ENCODE peak calls at places on chromosomes 3 and 15, in six cellular contexts. R, U, K, J, V and E are unnamed samples.

GRCh38 chr3:186854146-186854545 is 11.6 kb downstream of the ADIPOQ start:
- DNase-seq in R (no peak), U (no peak), K (no peak), J (no peak), V (no peak), E (no peak)

GRCh38 chr15:69060041-69060481 is 45.6 kb downstream of the NOX5 start:
- DNase-seq in R (no peak), U (no peak), K (no peak), J (no peak), V (no peak), E (no peak)

GRCh38 chr15:67185621-67186225 is 68.7 kb downstream of the AAGAB start:
- DNase-seq in R (no peak), U (no peak), K (no peak), J (no peak), V (no peak), E (no peak)

GRCh38 chr15:79837846-79838245 is 59.0 kb downstream of the MTHFS start:
- DNase-seq in R (no peak), U (no peak), K (no peak), J (no peak), V (no peak), E (no peak)

GRCh38 chr3:50164056-50164455 is 8.9 kb downstream of the SEMA3F start:
- DNase-seq in R (peak), U (peak), K (no peak), J (peak), V (no peak), E (peak)

GRCh38 chr3:33883538-33884203 is 85.2 kb downstream of the PDCD6IP start:
- DNase-seq in R (no peak), U (peak), K (peak), J (no peak), V (peak), E (peak)

GRCh38 chr3:72907131-72907697 is 19.4 kb downstream of the GXYLT2 start:
- DNase-seq in R (no peak), U (peak), K (no peak), J (no peak), V (no peak), E (peak)

GRCh38 chr3:113719294-113719693 is 22.9 kb upstream of the USF3 start:
- DNase-seq in R (no peak), U (no peak), K (no peak), J (no peak), V (no peak), E (no peak)

GRCh38 chr15:37031198-37031597 is 69.2 kb downstream of the MEIS2 start:
- DNase-seq in R (no peak), U (peak), K (no peak), J (no peak), V (no peak), E (no peak)

GRCh38 chr3:70970136-70970535 is 613.4 kb downstream of the FOXP1 start:
- DNase-seq in R (no peak), U (no peak), K (no peak), J (no peak), V (no peak), E (no peak)

GRCh38 chr3:86960551-86960950 is 30.4 kb downstream of the VGLL3 start:
- DNase-seq in R (no peak), U (no peak), K (no peak), J (no peak), V (no peak), E (no peak)

GRCh38 chr3:21738935-21739334 is 12.1 kb downstream of the ZNF385D start:
- DNase-seq in R (no peak), U (no peak), K (no peak), J (no peak), V (no peak), E (no peak)

GRCh38 chr15:28888900-28889299 is 3.1 kb downstream of the APBA2 start:
- DNase-seq in R (no peak), U (no peak), K (no peak), J (no peak), V (no peak), E (no peak)

GRCh38 chr3:104149154-104149553 is 1217.6 kb upstream of the ALCAM start:
- DNase-seq in R (no peak), U (no peak), K (no peak), J (no peak), V (no peak), E (no peak)

GRCh38 chr15:29344474-29344873 is 74.9 kb upstream of the NSMCE3 start:
- DNase-seq in R (no peak), U (no peak), K (no peak), J (no peak), V (no peak), E (no peak)

GRCh38 chr15:27492021-27492621 is 521.1 kb downstream of the GABRG3 start:
- DNase-seq in R (no peak), U (no peak), K (no peak), J (no peak), V (no peak), E (no peak)

GRCh38 chr3:113271594-113272368 is 60.4 kb downstream of the BOC start:
- DNase-seq in R (no peak), U (no peak), K (no peak), J (no peak), V (no peak), E (no peak)

GRCh38 chr3:45647148-45647619 is 42.0 kb upstream of the SACM1L start:
- DNase-seq in R (no peak), U (peak), K (no peak), J (no peak), V (no peak), E (peak)

GRCh38 chr3:8507496-8507895 is 5.9 kb downstream of the LMCD1 start:
- DNase-seq in R (no peak), U (no peak), K (no peak), J (no peak), V (no peak), E (no peak)

GRCh38 chr3:107738486-107739183 is 215.9 kb downstream of the BBX start:
- DNase-seq in R (no peak), U (no peak), K (no peak), J (no peak), V (no peak), E (no peak)

GRCh38 chr3:107739227-107739626 is 216.5 kb downstream of the BBX start:
- DNase-seq in R (no peak), U (no peak), K (no peak), J (no peak), V (no peak), E (no peak)

GRCh38 chr3:107745354-107745753 is 222.6 kb downstream of the BBX start:
- DNase-seq in R (no peak), U (no peak), K (no peak), J (no peak), V (no peak), E (no peak)

GRCh38 chr3:107737909-107738308 is 215.1 kb downstream of the BBX start:
- DNase-seq in R (no peak), U (no peak), K (no peak), J (no peak), V (no peak), E (no peak)

DNA sequence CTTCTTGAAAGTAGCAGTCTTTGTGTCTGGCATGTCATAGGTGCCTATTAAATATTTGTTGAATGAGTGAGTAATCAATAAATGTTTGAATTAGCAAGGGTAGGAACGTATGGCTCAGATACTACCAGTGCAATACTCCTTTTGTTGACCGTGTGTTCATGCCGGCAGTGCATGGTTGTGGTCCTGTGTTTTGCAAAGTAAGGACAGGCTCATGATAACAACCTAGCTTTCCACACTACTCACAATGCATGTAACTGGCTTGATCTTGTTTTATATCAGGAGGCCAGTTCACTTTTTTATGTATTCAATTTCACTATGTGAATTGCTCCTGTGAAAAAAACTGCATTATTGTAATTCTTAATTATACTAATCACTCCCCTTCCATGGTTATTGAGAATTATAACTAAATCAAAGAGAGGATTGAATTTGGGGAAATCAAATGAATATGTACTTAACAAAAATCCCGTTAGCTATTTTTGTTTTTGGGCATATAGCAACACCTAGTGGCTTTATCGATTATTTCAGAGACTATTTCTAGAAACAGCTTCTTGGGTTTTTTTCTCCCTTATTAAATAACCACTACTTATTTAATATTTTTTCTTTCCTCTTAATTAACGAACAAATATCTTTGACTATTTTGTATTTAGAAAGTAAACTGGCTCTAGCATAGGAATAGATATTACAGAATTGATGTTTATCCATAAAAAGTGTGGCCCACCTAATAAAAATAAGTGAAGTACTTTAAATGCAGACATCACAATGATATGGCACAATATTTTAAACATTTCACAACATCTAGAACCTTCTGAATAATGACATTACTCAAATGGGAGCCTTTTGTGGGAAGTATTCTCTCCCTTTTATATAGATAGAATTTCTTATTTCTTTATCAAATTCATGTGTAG is 218.5 kb downstream of the BBX start:
- DNase-seq in R (no peak), U (peak), K (no peak), J (no peak), V (no peak), E (peak)
- TF ChIP-seq CTCF in R (peak), U (peak), K (peak), J (peak), V (peak), E (peak)

DNA sequence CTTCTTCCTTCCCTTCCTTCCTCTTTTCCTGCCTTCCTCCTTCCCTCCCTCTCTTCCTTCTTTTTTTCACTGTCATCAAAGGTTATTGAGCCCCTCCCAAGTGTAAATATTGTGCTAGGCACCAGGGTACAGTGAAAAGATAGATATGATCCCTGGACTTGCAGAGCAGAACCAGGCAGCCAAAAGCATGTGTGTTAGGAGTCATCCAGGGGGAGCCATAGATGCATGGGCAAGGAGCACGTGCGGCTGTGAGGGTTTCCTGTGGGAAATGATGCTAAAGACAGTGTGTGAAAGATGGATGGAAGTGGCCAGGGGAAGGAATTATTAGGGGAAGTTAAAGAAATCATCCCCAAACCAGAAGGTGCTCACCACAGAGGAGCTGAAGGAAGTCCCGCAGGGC is 65.2 kb downstream of the NR2F2 start:
- DNase-seq in R (no peak), U (no peak), K (no peak), J (no peak), V (no peak), E (no peak)
- TF ChIP-seq CTCF in R (no peak), U (no peak), K (no peak), J (no peak), V (no peak), E (no peak)

GRCh38 chr3:31364711-31365110 is 168.0 kb upstream of the STT3B start:
- DNase-seq in R (no peak), U (peak), K (no peak), J (no peak), V (no peak), E (peak)
- TF ChIP-seq CTCF in R (no peak), U (no peak), K (no peak), J (no peak), V (no peak), E (no peak)

DNA sequence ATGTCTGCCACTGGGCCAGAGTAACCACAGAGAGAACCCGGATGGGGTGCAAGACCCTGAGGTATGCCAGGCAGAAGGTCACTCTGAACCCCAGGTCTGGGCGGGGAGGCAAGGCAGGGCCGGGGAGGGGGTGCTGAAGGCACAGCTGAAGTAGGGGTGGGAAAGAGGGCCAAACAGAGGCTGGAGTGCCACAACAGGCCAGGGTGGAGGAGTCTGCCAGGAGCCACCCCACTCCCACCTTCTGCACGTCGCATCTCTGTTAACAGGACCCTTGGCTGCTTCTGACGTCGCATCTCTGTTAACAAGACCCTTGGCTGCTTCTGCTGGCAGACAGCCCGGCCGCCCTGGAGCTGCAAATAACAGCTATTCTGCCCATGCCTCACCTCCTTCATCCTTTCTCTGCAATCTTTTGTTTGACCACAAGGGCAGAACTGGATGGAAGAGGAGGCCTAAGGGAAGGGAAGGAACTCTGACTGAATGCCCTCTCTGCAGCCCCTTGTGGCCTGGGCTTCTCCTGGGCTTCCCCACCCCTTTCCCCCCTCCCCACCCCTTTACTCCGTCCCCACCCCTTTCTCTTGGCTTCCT is 20.6 kb upstream of the FBLN2 start:
- DNase-seq in R (no peak), U (peak), K (no peak), J (no peak), V (peak), E (no peak)
- TF ChIP-seq CTCF in R (no peak), U (peak), K (no peak), J (peak), V (peak), E (peak)

GRCh38 chr15:62619105-62619504 is 423.4 kb upstream of the TPM1 start:
- DNase-seq in R (no peak), U (no peak), K (no peak), J (no peak), V (no peak), E (no peak)

GRCh38 chr15:62617741-62618140 is 424.8 kb upstream of the TPM1 start:
- DNase-seq in R (no peak), U (no peak), K (no peak), J (no peak), V (no peak), E (peak)

GRCh38 chr15:62616746-62617145 is 425.8 kb upstream of the TPM1 start:
- DNase-seq in R (no peak), U (no peak), K (no peak), J (no peak), V (no peak), E (no peak)

GRCh38 chr15:62619526-62619925 is 423.0 kb upstream of the TPM1 start:
- DNase-seq in R (no peak), U (no peak), K (no peak), J (no peak), V (no peak), E (no peak)

DNA sequence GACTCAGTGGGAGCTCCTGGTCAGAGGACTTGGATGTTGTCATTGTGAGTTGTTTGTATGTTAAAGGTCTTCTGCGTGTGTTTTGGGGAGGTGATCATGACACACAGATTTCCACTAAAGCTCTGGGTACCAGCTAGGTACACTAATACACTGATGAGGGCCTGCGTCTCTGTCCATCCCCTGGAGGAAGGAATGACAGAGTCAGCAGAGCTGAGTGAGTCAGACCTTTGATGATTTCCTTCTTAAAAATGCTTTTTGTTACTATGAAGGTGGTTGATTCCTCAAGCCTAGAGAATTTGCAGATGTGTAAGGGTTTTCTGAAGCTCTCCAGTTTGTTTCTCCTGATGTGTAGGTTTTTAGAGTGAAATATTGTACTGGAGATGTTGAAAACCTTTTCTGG is 424.1 kb upstream of the TPM1 start:
- DNase-seq in R (no peak), U (peak), K (no peak), J (no peak), V (no peak), E (peak)
- TF ChIP-seq CTCF in R (no peak), U (peak), K (no peak), J (peak), V (no peak), E (peak)

GRCh38 chr3:49158792-49159191 is 7.3 kb downstream of the CCDC71 start:
- DNase-seq in R (no peak), U (no peak), K (no peak), J (no peak), V (no peak), E (no peak)

GRCh38 chr3:49161197-49161596 is 4.9 kb downstream of the CCDC71 start:
- DNase-seq in R (no peak), U (no peak), K (no peak), J (no peak), V (no peak), E (no peak)

GRCh38 chr3:49157289-49157688 is 8.8 kb downstream of the CCDC71 start:
- DNase-seq in R (no peak), U (no peak), K (no peak), J (no peak), V (no peak), E (peak)

GRCh38 chr3:49161808-49162530 is 4.2 kb downstream of the CCDC71 start:
- DNase-seq in R (no peak), U (no peak), K (no peak), J (no peak), V (no peak), E (no peak)

DNA sequence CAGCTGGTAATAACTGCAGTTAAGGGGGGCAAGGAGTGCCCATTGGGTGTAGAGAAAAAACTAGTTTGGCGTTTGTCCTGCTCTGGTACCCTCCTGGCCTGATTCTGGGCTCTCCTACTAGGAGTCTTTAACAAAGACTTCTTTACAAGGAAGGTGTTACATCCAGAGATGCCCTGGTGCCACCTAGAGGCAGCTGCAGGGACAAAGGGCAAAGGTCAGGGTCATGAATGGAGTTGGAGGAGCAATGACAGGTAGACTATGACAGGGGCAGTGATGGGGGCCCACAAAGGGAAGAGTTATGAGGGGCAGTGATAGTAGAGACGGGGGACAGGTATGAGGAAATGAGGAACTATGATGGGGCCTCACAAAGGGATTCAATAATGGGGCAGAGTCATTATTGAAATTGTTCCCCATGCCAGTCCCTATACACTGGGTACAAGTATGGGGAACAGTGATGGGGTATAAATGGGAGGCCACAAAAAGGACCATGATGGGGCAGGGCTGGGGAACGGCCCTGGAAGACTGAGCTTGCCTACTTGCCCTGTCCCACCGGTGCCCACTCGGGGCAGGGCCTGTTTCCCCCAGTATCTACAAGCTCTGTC is 7.9 kb downstream of the CCDC71 start:
- DNase-seq in R (no peak), U (no peak), K (peak), J (no peak), V (peak), E (peak)
- TF ChIP-seq CTCF in R (peak), U (peak), K (peak), J (no peak), V (no peak), E (peak)

GRCh38 chr3:98404010-98404409 is 13.5 kb downstream of the OR5K3 start:
- DNase-seq in R (no peak), U (no peak), K (no peak), J (no peak), V (no peak), E (no peak)

GRCh38 chr3:98406034-98406433 is 15.6 kb downstream of the OR5K3 start:
- DNase-seq in R (no peak), U (no peak), K (no peak), J (no peak), V (no peak), E (no peak)

GRCh38 chr3:98398513-98398912 is 8.0 kb downstream of the OR5K3 start:
- DNase-seq in R (no peak), U (no peak), K (no peak), J (no peak), V (no peak), E (no peak)

DNA sequence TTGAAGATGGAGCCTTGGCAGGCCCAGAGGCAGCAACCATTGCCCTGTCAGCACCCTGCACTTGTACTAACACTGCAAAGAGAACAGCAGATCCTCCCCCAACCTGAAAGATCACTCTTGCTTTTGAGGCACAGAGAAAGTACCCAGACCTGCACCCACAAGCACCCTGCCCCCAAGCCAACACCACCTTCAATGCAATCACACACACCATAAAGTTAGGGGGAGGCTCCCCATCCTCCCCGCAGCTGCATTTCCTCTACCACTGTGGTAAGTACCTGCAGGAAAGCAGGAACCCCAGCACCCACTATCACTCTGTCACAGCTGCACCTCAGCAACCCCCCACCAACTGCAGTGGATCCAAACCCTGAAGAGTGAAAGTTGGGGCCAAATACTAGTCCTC is 12.0 kb downstream of the OR5K3 start:
- DNase-seq in R (no peak), U (no peak), K (no peak), J (no peak), V (no peak), E (no peak)
- TF ChIP-seq CTCF in R (no peak), U (no peak), K (no peak), J (no peak), V (no peak), E (no peak)

GRCh38 chr15:78007211-78007956 is 70.1 kb downstream of the TBC1D2B start:
- DNase-seq in R (no peak), U (no peak), K (no peak), J (no peak), V (no peak), E (no peak)

GRCh38 chr15:78007965-78008886 is 69.3 kb downstream of the TBC1D2B start:
- DNase-seq in R (peak), U (peak), K (no peak), J (no peak), V (no peak), E (peak)

GRCh38 chr15:78010112-78010511 is 67.4 kb downstream of the TBC1D2B start:
- DNase-seq in R (no peak), U (no peak), K (no peak), J (no peak), V (no peak), E (no peak)

GRCh38 chr15:78016860-78017259 is 60.7 kb downstream of the TBC1D2B start:
- DNase-seq in R (no peak), U (no peak), K (no peak), J (no peak), V (no peak), E (no peak)

GRCh38 chr15:78012643-78013077 is 64.9 kb downstream of the TBC1D2B start:
- DNase-seq in R (peak), U (no peak), K (no peak), J (no peak), V (no peak), E (peak)
- TF ChIP-seq CTCF in R (no peak), U (no peak), K (no peak), J (no peak), V (no peak), E (no peak)

GRCh38 chr3:81173514-81173913 is 587.9 kb downstream of the GBE1 start:
- DNase-seq in R (no peak), U (peak), K (no peak), J (no peak), V (peak), E (peak)
- TF ChIP-seq CTCF in R (no peak), U (peak), K (no peak), J (no peak), V (peak), E (no peak)